ENCODE peak calls at places on chromosomes 11 and 22, in ten cellular contexts. One of them, this sample, is unnamed.

GRCh38 chr11:100956321-100956720 is 173.3 kb downstream of the PGR start:
- DNase-seq in neural crest cell: no peak
- DNase-seq in HT1080: no peak
- DNase-seq in HEK293T: no peak
- DNase-seq in ovary: no peak
- DNase-seq in retinal pigment epithelial cell: no peak
- DNase-seq in type B pancreatic cell: no peak
- DNase-seq in NCI-H226: no peak
- DNase-seq in activated CD4-positive, alpha-beta T cell treated with anti-CD3 and anti-CD28 coated beads, Interleukin-2, amount 10 ng/mL, durations not matched to agents 7 days and 5 days: no peak
- DNase-seq in stimulated activated CD4-positive, alpha-beta T cell treated with anti-CD3 and anti-CD28 coated beads, Interleukin-2, amount 100 ng/mL, for 24 hours: no peak
- DNase-seq in this sample: no peak

GRCh38 chr22:50236731-50237409 is 8.0 kb downstream of the TUBGCP6 start:
- DNase-seq in retinal pigment epithelial cell: no peak
- DNase-seq in stimulated activated CD4-positive, alpha-beta T cell treated with anti-CD3 and anti-CD28 coated beads, Interleukin-2, amount 100 ng/mL, for 24 hours: no peak
- DNase-seq in HT1080: no peak
- DNase-seq in activated CD4-positive, alpha-beta T cell treated with anti-CD3 and anti-CD28 coated beads, Interleukin-2, amount 10 ng/mL, durations not matched to agents 7 days and 5 days: peak; percentile 27
- DNase-seq in neural crest cell: no peak
- DNase-seq in HEK293T: no peak
- DNase-seq in NCI-H226: no peak
- DNase-seq in ovary: no peak
- DNase-seq in type B pancreatic cell: no peak
- DNase-seq in this sample: no peak

GRCh38 chr11:9906043-9906791 is 242.3 kb downstream of the SWAP70 start:
- DNase-seq in HEK293T: no peak
- DNase-seq in neural crest cell: no peak
- DNase-seq in type B pancreatic cell: no peak
- DNase-seq in NCI-H226: peak; percentile 99
- DNase-seq in stimulated activated CD4-positive, alpha-beta T cell treated with anti-CD3 and anti-CD28 coated beads, Interleukin-2, amount 100 ng/mL, for 24 hours: no peak
- DNase-seq in retinal pigment epithelial cell: peak; percentile 58
- DNase-seq in HT1080: peak; percentile 91
- DNase-seq in activated CD4-positive, alpha-beta T cell treated with anti-CD3 and anti-CD28 coated beads, Interleukin-2, amount 10 ng/mL, durations not matched to agents 7 days and 5 days: no peak
- DNase-seq in ovary: no peak
- DNase-seq in this sample: no peak

GRCh38 chr22:27866136-27867091 is 52.6 kb downstream of the PITPNB start:
- DNase-seq in neural crest cell: no peak
- DNase-seq in NCI-H226: peak; percentile 65
- DNase-seq in HEK293T: no peak
- DNase-seq in activated CD4-positive, alpha-beta T cell treated with anti-CD3 and anti-CD28 coated beads, Interleukin-2, amount 10 ng/mL, durations not matched to agents 7 days and 5 days: no peak
- DNase-seq in HT1080: peak; percentile 79
- DNase-seq in stimulated activated CD4-positive, alpha-beta T cell treated with anti-CD3 and anti-CD28 coated beads, Interleukin-2, amount 100 ng/mL, for 24 hours: no peak
- DNase-seq in retinal pigment epithelial cell: no peak
- DNase-seq in type B pancreatic cell: no peak
- DNase-seq in ovary: peak; percentile 78
- DNase-seq in this sample: no peak

GRCh38 chr11:96524475-96524874 is 134.7 kb downstream of the JRKL start:
- DNase-seq in neural crest cell: no peak
- DNase-seq in ovary: no peak
- DNase-seq in type B pancreatic cell: no peak
- DNase-seq in retinal pigment epithelial cell: peak; percentile 23
- DNase-seq in NCI-H226: peak; percentile 29
- DNase-seq in stimulated activated CD4-positive, alpha-beta T cell treated with anti-CD3 and anti-CD28 coated beads, Interleukin-2, amount 100 ng/mL, for 24 hours: no peak
- DNase-seq in HT1080: peak; percentile 6
- DNase-seq in activated CD4-positive, alpha-beta T cell treated with anti-CD3 and anti-CD28 coated beads, Interleukin-2, amount 10 ng/mL, durations not matched to agents 7 days and 5 days: no peak
- DNase-seq in HEK293T: no peak
- DNase-seq in this sample: no peak

GRCh38 chr11:67382481-67383136 is 9.2 kb upstream of the RAD9A start:
- DNase-seq in HEK293T: peak; percentile 84
- DNase-seq in HT1080: peak; percentile 70
- DNase-seq in type B pancreatic cell: peak; percentile 86
- DNase-seq in neural crest cell: peak; percentile 82
- DNase-seq in NCI-H226: peak; percentile 58
- DNase-seq in activated CD4-positive, alpha-beta T cell treated with anti-CD3 and anti-CD28 coated beads, Interleukin-2, amount 10 ng/mL, durations not matched to agents 7 days and 5 days: peak; percentile 87
- DNase-seq in ovary: peak; percentile 87
- DNase-seq in stimulated activated CD4-positive, alpha-beta T cell treated with anti-CD3 and anti-CD28 coated beads, Interleukin-2, amount 100 ng/mL, for 24 hours: peak; percentile 87
- DNase-seq in retinal pigment epithelial cell: no peak
- DNase-seq in this sample: no peak

GRCh38 chr22:38754247-38755154 is 1.3 kb downstream of the SUN2 start:
- DNase-seq in retinal pigment epithelial cell: no peak
- DNase-seq in activated CD4-positive, alpha-beta T cell treated with anti-CD3 and anti-CD28 coated beads, Interleukin-2, amount 10 ng/mL, durations not matched to agents 7 days and 5 days: peak; percentile 63
- DNase-seq in neural crest cell: no peak
- DNase-seq in HEK293T: no peak
- DNase-seq in ovary: peak; percentile 84
- DNase-seq in type B pancreatic cell: no peak
- DNase-seq in stimulated activated CD4-positive, alpha-beta T cell treated with anti-CD3 and anti-CD28 coated beads, Interleukin-2, amount 100 ng/mL, for 24 hours: peak; percentile 49
- DNase-seq in HT1080: no peak
- DNase-seq in NCI-H226: no peak
- DNase-seq in this sample: no peak

GRCh38 chr11:44188643-44189042 is 93.2 kb downstream of the EXT2 start:
- DNase-seq in HT1080: no peak
- DNase-seq in ovary: no peak
- DNase-seq in activated CD4-positive, alpha-beta T cell treated with anti-CD3 and anti-CD28 coated beads, Interleukin-2, amount 10 ng/mL, durations not matched to agents 7 days and 5 days: no peak
- DNase-seq in NCI-H226: no peak
- DNase-seq in stimulated activated CD4-positive, alpha-beta T cell treated with anti-CD3 and anti-CD28 coated beads, Interleukin-2, amount 100 ng/mL, for 24 hours: no peak
- DNase-seq in retinal pigment epithelial cell: no peak
- DNase-seq in HEK293T: no peak
- DNase-seq in neural crest cell: no peak
- DNase-seq in type B pancreatic cell: no peak
- DNase-seq in this sample: no peak

GRCh38 chr11:126407101-126407521 is 51.6 kb downstream of the ST3GAL4 start:
- DNase-seq in retinal pigment epithelial cell: no peak
- DNase-seq in HT1080: no peak
- DNase-seq in NCI-H226: no peak
- DNase-seq in type B pancreatic cell: no peak
- DNase-seq in ovary: no peak
- DNase-seq in HEK293T: no peak
- DNase-seq in neural crest cell: no peak
- DNase-seq in activated CD4-positive, alpha-beta T cell treated with anti-CD3 and anti-CD28 coated beads, Interleukin-2, amount 10 ng/mL, durations not matched to agents 7 days and 5 days: no peak
- DNase-seq in stimulated activated CD4-positive, alpha-beta T cell treated with anti-CD3 and anti-CD28 coated beads, Interleukin-2, amount 100 ng/mL, for 24 hours: no peak
- DNase-seq in this sample: no peak

GRCh38 chr11:41010361-41011050 is 448.9 kb downstream of the LRRC4C start:
- DNase-seq in NCI-H226: no peak
- DNase-seq in stimulated activated CD4-positive, alpha-beta T cell treated with anti-CD3 and anti-CD28 coated beads, Interleukin-2, amount 100 ng/mL, for 24 hours: no peak
- DNase-seq in HT1080: no peak
- DNase-seq in neural crest cell: no peak
- DNase-seq in HEK293T: no peak
- DNase-seq in activated CD4-positive, alpha-beta T cell treated with anti-CD3 and anti-CD28 coated beads, Interleukin-2, amount 10 ng/mL, durations not matched to agents 7 days and 5 days: no peak
- DNase-seq in retinal pigment epithelial cell: no peak
- DNase-seq in ovary: no peak
- DNase-seq in type B pancreatic cell: no peak
- DNase-seq in this sample: no peak

GRCh38 chr11:5783255-5783654 is at the start of gene OR52N5:
- DNase-seq in type B pancreatic cell: no peak
- DNase-seq in HT1080: no peak
- DNase-seq in retinal pigment epithelial cell: no peak
- DNase-seq in stimulated activated CD4-positive, alpha-beta T cell treated with anti-CD3 and anti-CD28 coated beads, Interleukin-2, amount 100 ng/mL, for 24 hours: no peak
- DNase-seq in NCI-H226: no peak
- DNase-seq in HEK293T: no peak
- DNase-seq in neural crest cell: no peak
- DNase-seq in activated CD4-positive, alpha-beta T cell treated with anti-CD3 and anti-CD28 coated beads, Interleukin-2, amount 10 ng/mL, durations not matched to agents 7 days and 5 days: no peak
- DNase-seq in ovary: no peak
- DNase-seq in this sample: no peak

GRCh38 chr11:85167471-85167870 is 459.7 kb downstream of the DLG2 start:
- DNase-seq in HT1080: no peak
- DNase-seq in stimulated activated CD4-positive, alpha-beta T cell treated with anti-CD3 and anti-CD28 coated beads, Interleukin-2, amount 100 ng/mL, for 24 hours: no peak
- DNase-seq in retinal pigment epithelial cell: no peak
- DNase-seq in NCI-H226: no peak
- DNase-seq in neural crest cell: no peak
- DNase-seq in type B pancreatic cell: no peak
- DNase-seq in activated CD4-positive, alpha-beta T cell treated with anti-CD3 and anti-CD28 coated beads, Interleukin-2, amount 10 ng/mL, durations not matched to agents 7 days and 5 days: no peak
- DNase-seq in HEK293T: no peak
- DNase-seq in ovary: no peak
- DNase-seq in this sample: no peak

GRCh38 chr11:14894657-14895598 is 2.9 kb upstream of the CYP2R1 start:
- DNase-seq in activated CD4-positive, alpha-beta T cell treated with anti-CD3 and anti-CD28 coated beads, Interleukin-2, amount 10 ng/mL, durations not matched to agents 7 days and 5 days: no peak
- DNase-seq in HT1080: no peak
- DNase-seq in retinal pigment epithelial cell: no peak
- DNase-seq in stimulated activated CD4-positive, alpha-beta T cell treated with anti-CD3 and anti-CD28 coated beads, Interleukin-2, amount 100 ng/mL, for 24 hours: no peak
- DNase-seq in HEK293T: no peak
- DNase-seq in NCI-H226: peak; percentile 52
- DNase-seq in neural crest cell: no peak
- DNase-seq in type B pancreatic cell: no peak
- DNase-seq in ovary: no peak
- DNase-seq in this sample: no peak

GRCh38 chr22:49967333-49968241 is 7.0 kb downstream of the PIM3 start:
- DNase-seq in activated CD4-positive, alpha-beta T cell treated with anti-CD3 and anti-CD28 coated beads, Interleukin-2, amount 10 ng/mL, durations not matched to agents 7 days and 5 days: no peak
- DNase-seq in NCI-H226: no peak
- DNase-seq in ovary: peak; percentile 73
- DNase-seq in retinal pigment epithelial cell: no peak
- DNase-seq in type B pancreatic cell: no peak
- DNase-seq in HT1080: no peak
- DNase-seq in HEK293T: no peak
- DNase-seq in neural crest cell: peak; percentile 8
- DNase-seq in stimulated activated CD4-positive, alpha-beta T cell treated with anti-CD3 and anti-CD28 coated beads, Interleukin-2, amount 100 ng/mL, for 24 hours: peak; percentile 18
- DNase-seq in this sample: peak; percentile 90

GRCh38 chr11:76603202-76603601 is 67.3 kb downstream of the LRRC32 start:
- DNase-seq in HT1080: no peak
- DNase-seq in ovary: no peak
- DNase-seq in stimulated activated CD4-positive, alpha-beta T cell treated with anti-CD3 and anti-CD28 coated beads, Interleukin-2, amount 100 ng/mL, for 24 hours: no peak
- DNase-seq in HEK293T: no peak
- DNase-seq in retinal pigment epithelial cell: no peak
- DNase-seq in NCI-H226: no peak
- DNase-seq in activated CD4-positive, alpha-beta T cell treated with anti-CD3 and anti-CD28 coated beads, Interleukin-2, amount 10 ng/mL, durations not matched to agents 7 days and 5 days: no peak
- DNase-seq in type B pancreatic cell: no peak
- DNase-seq in neural crest cell: no peak
- DNase-seq in this sample: peak; percentile 72

GRCh38 chr11:111001986-111002616 is 243.4 kb upstream of the POU2AF2 start:
- DNase-seq in retinal pigment epithelial cell: peak; percentile 42
- DNase-seq in stimulated activated CD4-positive, alpha-beta T cell treated with anti-CD3 and anti-CD28 coated beads, Interleukin-2, amount 100 ng/mL, for 24 hours: no peak
- DNase-seq in activated CD4-positive, alpha-beta T cell treated with anti-CD3 and anti-CD28 coated beads, Interleukin-2, amount 10 ng/mL, durations not matched to agents 7 days and 5 days: no peak
- DNase-seq in ovary: no peak
- DNase-seq in NCI-H226: peak; percentile 52
- DNase-seq in HEK293T: no peak
- DNase-seq in type B pancreatic cell: no peak
- DNase-seq in neural crest cell: no peak
- DNase-seq in HT1080: peak; percentile 72
- DNase-seq in this sample: no peak

GRCh38 chr11:46306296-46306853 is 28.9 kb downstream of the CREB3L1 start:
- DNase-seq in activated CD4-positive, alpha-beta T cell treated with anti-CD3 and anti-CD28 coated beads, Interleukin-2, amount 10 ng/mL, durations not matched to agents 7 days and 5 days: no peak
- DNase-seq in NCI-H226: no peak
- DNase-seq in HEK293T: no peak
- DNase-seq in retinal pigment epithelial cell: no peak
- DNase-seq in ovary: no peak
- DNase-seq in type B pancreatic cell: no peak
- DNase-seq in stimulated activated CD4-positive, alpha-beta T cell treated with anti-CD3 and anti-CD28 coated beads, Interleukin-2, amount 100 ng/mL, for 24 hours: no peak
- DNase-seq in HT1080: peak; percentile 75
- DNase-seq in neural crest cell: no peak
- DNase-seq in this sample: no peak

GRCh38 chr11:107017104-107017432 is 1.2 kb downstream of the GUCY1A2 start:
- DNase-seq in stimulated activated CD4-positive, alpha-beta T cell treated with anti-CD3 and anti-CD28 coated beads, Interleukin-2, amount 100 ng/mL, for 24 hours: no peak
- DNase-seq in type B pancreatic cell: no peak
- DNase-seq in ovary: no peak
- DNase-seq in NCI-H226: no peak
- DNase-seq in retinal pigment epithelial cell: no peak
- DNase-seq in HT1080: no peak
- DNase-seq in HEK293T: no peak
- DNase-seq in neural crest cell: no peak
- DNase-seq in activated CD4-positive, alpha-beta T cell treated with anti-CD3 and anti-CD28 coated beads, Interleukin-2, amount 10 ng/mL, durations not matched to agents 7 days and 5 days: no peak
- DNase-seq in this sample: no peak

GRCh38 chr11:124415356-124415923 is 9.2 kb downstream of the OR8B4 start:
- DNase-seq in neural crest cell: no peak
- DNase-seq in NCI-H226: no peak
- DNase-seq in retinal pigment epithelial cell: peak; percentile 7
- DNase-seq in ovary: no peak
- DNase-seq in activated CD4-positive, alpha-beta T cell treated with anti-CD3 and anti-CD28 coated beads, Interleukin-2, amount 10 ng/mL, durations not matched to agents 7 days and 5 days: peak; percentile 12
- DNase-seq in HEK293T: no peak
- DNase-seq in HT1080: peak; percentile 19
- DNase-seq in type B pancreatic cell: no peak
- DNase-seq in stimulated activated CD4-positive, alpha-beta T cell treated with anti-CD3 and anti-CD28 coated beads, Interleukin-2, amount 100 ng/mL, for 24 hours: no peak
- DNase-seq in this sample: no peak

GRCh38 chr11:1881442-1882264 is 10.0 kb downstream of the PRR33 start:
- DNase-seq in HEK293T: no peak
- DNase-seq in stimulated activated CD4-positive, alpha-beta T cell treated with anti-CD3 and anti-CD28 coated beads, Interleukin-2, amount 100 ng/mL, for 24 hours: no peak
- DNase-seq in ovary: peak; percentile 41
- DNase-seq in NCI-H226: no peak
- DNase-seq in HT1080: no peak
- DNase-seq in activated CD4-positive, alpha-beta T cell treated with anti-CD3 and anti-CD28 coated beads, Interleukin-2, amount 10 ng/mL, durations not matched to agents 7 days and 5 days: no peak
- DNase-seq in retinal pigment epithelial cell: no peak
- DNase-seq in neural crest cell: no peak
- DNase-seq in type B pancreatic cell: no peak
- DNase-seq in this sample: peak; percentile 87

GRCh38 chr11:64489831-64490441 is 101.1 kb upstream of the SLC22A12 start:
- DNase-seq in neural crest cell: peak; percentile 76
- DNase-seq in retinal pigment epithelial cell: no peak
- DNase-seq in ovary: peak; percentile 52
- DNase-seq in HEK293T: peak; percentile 79
- DNase-seq in stimulated activated CD4-positive, alpha-beta T cell treated with anti-CD3 and anti-CD28 coated beads, Interleukin-2, amount 100 ng/mL, for 24 hours: peak; percentile 49
- DNase-seq in HT1080: peak; percentile 8
- DNase-seq in type B pancreatic cell: no peak
- DNase-seq in NCI-H226: peak; percentile 3
- DNase-seq in activated CD4-positive, alpha-beta T cell treated with anti-CD3 and anti-CD28 coated beads, Interleukin-2, amount 10 ng/mL, durations not matched to agents 7 days and 5 days: peak; percentile 50
- DNase-seq in this sample: no peak

GRCh38 chr11:105862736-105863367 is 159.2 kb downstream of the MSANTD4 start:
- DNase-seq in activated CD4-positive, alpha-beta T cell treated with anti-CD3 and anti-CD28 coated beads, Interleukin-2, amount 10 ng/mL, durations not matched to agents 7 days and 5 days: no peak
- DNase-seq in stimulated activated CD4-positive, alpha-beta T cell treated with anti-CD3 and anti-CD28 coated beads, Interleukin-2, amount 100 ng/mL, for 24 hours: no peak
- DNase-seq in neural crest cell: no peak
- DNase-seq in retinal pigment epithelial cell: peak; percentile 27
- DNase-seq in ovary: no peak
- DNase-seq in HEK293T: peak; percentile 23
- DNase-seq in type B pancreatic cell: no peak
- DNase-seq in HT1080: peak; percentile 48
- DNase-seq in NCI-H226: no peak
- DNase-seq in this sample: no peak

GRCh38 chr11:118241191-118242098 is 10.7 kb downstream of the MPZL3 start:
- DNase-seq in NCI-H226: no peak
- DNase-seq in activated CD4-positive, alpha-beta T cell treated with anti-CD3 and anti-CD28 coated beads, Interleukin-2, amount 10 ng/mL, durations not matched to agents 7 days and 5 days: peak; percentile 78
- DNase-seq in stimulated activated CD4-positive, alpha-beta T cell treated with anti-CD3 and anti-CD28 coated beads, Interleukin-2, amount 100 ng/mL, for 24 hours: peak; percentile 72
- DNase-seq in HEK293T: no peak
- DNase-seq in ovary: no peak
- DNase-seq in type B pancreatic cell: no peak
- DNase-seq in neural crest cell: no peak
- DNase-seq in HT1080: peak; percentile 66
- DNase-seq in retinal pigment epithelial cell: no peak
- DNase-seq in this sample: no peak

GRCh38 chr11:12087075-12087775 is 23.2 kb upstream of the MICAL2 start:
- DNase-seq in ovary: no peak
- DNase-seq in type B pancreatic cell: no peak
- DNase-seq in retinal pigment epithelial cell: no peak
- DNase-seq in activated CD4-positive, alpha-beta T cell treated with anti-CD3 and anti-CD28 coated beads, Interleukin-2, amount 10 ng/mL, durations not matched to agents 7 days and 5 days: peak; percentile 70
- DNase-seq in HEK293T: no peak
- DNase-seq in NCI-H226: peak; percentile 52
- DNase-seq in neural crest cell: no peak
- DNase-seq in HT1080: peak; percentile 81
- DNase-seq in stimulated activated CD4-positive, alpha-beta T cell treated with anti-CD3 and anti-CD28 coated beads, Interleukin-2, amount 100 ng/mL, for 24 hours: no peak
- DNase-seq in this sample: no peak

GRCh38 chr11:127003260-127003981 is 2.9 kb upstream of the KIRREL3 start:
- DNase-seq in neural crest cell: peak; percentile 63
- DNase-seq in HEK293T: peak; percentile 56
- DNase-seq in NCI-H226: peak; percentile 74
- DNase-seq in type B pancreatic cell: no peak
- DNase-seq in ovary: no peak
- DNase-seq in HT1080: peak; percentile 78
- DNase-seq in retinal pigment epithelial cell: no peak
- DNase-seq in stimulated activated CD4-positive, alpha-beta T cell treated with anti-CD3 and anti-CD28 coated beads, Interleukin-2, amount 100 ng/mL, for 24 hours: no peak
- DNase-seq in activated CD4-positive, alpha-beta T cell treated with anti-CD3 and anti-CD28 coated beads, Interleukin-2, amount 10 ng/mL, durations not matched to agents 7 days and 5 days: no peak
- DNase-seq in this sample: no peak

GRCh38 chr11:100637706-100638105 is 49.4 kb upstream of the ARHGAP42 start:
- DNase-seq in type B pancreatic cell: no peak
- DNase-seq in ovary: no peak
- DNase-seq in activated CD4-positive, alpha-beta T cell treated with anti-CD3 and anti-CD28 coated beads, Interleukin-2, amount 10 ng/mL, durations not matched to agents 7 days and 5 days: no peak
- DNase-seq in NCI-H226: no peak
- DNase-seq in stimulated activated CD4-positive, alpha-beta T cell treated with anti-CD3 and anti-CD28 coated beads, Interleukin-2, amount 100 ng/mL, for 24 hours: no peak
- DNase-seq in retinal pigment epithelial cell: no peak
- DNase-seq in HEK293T: no peak
- DNase-seq in neural crest cell: no peak
- DNase-seq in HT1080: no peak
- DNase-seq in this sample: no peak

This sample was measured in mesenteric fat pad.